ENCODE peak calls at places on chromosomes 12 and 14, in seven cellular contexts. One of them, this sample, is unnamed.

GRCh38 chr12:108299980-108300696 is 39.0 kb downstream of the CMKLR1 start:
- DNase-seq in naive thymus-derived CD8-positive, alpha-beta T cell: no peak
- DNase-seq in Calu3: no peak
- DNase-seq in hypothalamus: no peak
- DNase-seq in T-helper 2 cell: no peak
- DNase-seq in posterior vena cava: peak
- DNase-seq in activated CD4-positive, alpha-beta T cell treated with anti-CD3 and anti-CD28 coated beads, Interleukin-2, amount 50 U/mL, for 1 hour: no peak
- DNase-seq in this sample: peak

GRCh38 chr12:78870539-78870938 is 6.0 kb downstream of the SYT1 start:
- DNase-seq in posterior vena cava: no peak
- DNase-seq in activated CD4-positive, alpha-beta T cell treated with anti-CD3 and anti-CD28 coated beads, Interleukin-2, amount 50 U/mL, for 1 hour: no peak
- DNase-seq in Calu3: no peak
- DNase-seq in hypothalamus: no peak
- DNase-seq in T-helper 2 cell: no peak
- DNase-seq in naive thymus-derived CD8-positive, alpha-beta T cell: no peak
- DNase-seq in this sample: no peak

GRCh38 chr14:75339059-75339458 is 60.4 kb downstream of the FOS start:
- DNase-seq in activated CD4-positive, alpha-beta T cell treated with anti-CD3 and anti-CD28 coated beads, Interleukin-2, amount 50 U/mL, for 1 hour: no peak
- DNase-seq in T-helper 2 cell: no peak
- DNase-seq in naive thymus-derived CD8-positive, alpha-beta T cell: no peak
- DNase-seq in Calu3: no peak
- DNase-seq in posterior vena cava: no peak
- DNase-seq in hypothalamus: no peak
- DNase-seq in this sample: no peak

GRCh38 chr12:62911288-62911687 is 23.7 kb downstream of the PPM1H start:
- DNase-seq in Calu3: no peak
- DNase-seq in hypothalamus: no peak
- DNase-seq in activated CD4-positive, alpha-beta T cell treated with anti-CD3 and anti-CD28 coated beads, Interleukin-2, amount 50 U/mL, for 1 hour: no peak
- DNase-seq in posterior vena cava: no peak
- DNase-seq in naive thymus-derived CD8-positive, alpha-beta T cell: no peak
- DNase-seq in T-helper 2 cell: no peak
- DNase-seq in this sample: no peak

GRCh38 chr14:85319998-85320397 is 209.9 kb upstream of the FLRT2 start:
- DNase-seq in naive thymus-derived CD8-positive, alpha-beta T cell: no peak
- DNase-seq in Calu3: no peak
- DNase-seq in T-helper 2 cell: no peak
- DNase-seq in activated CD4-positive, alpha-beta T cell treated with anti-CD3 and anti-CD28 coated beads, Interleukin-2, amount 50 U/mL, for 1 hour: no peak
- DNase-seq in hypothalamus: no peak
- DNase-seq in posterior vena cava: no peak
- DNase-seq in this sample: no peak

GRCh38 chr12:7934560-7935463 is 1.2 kb downstream of the SLC2A3 start:
- DNase-seq in activated CD4-positive, alpha-beta T cell treated with anti-CD3 and anti-CD28 coated beads, Interleukin-2, amount 50 U/mL, for 1 hour: no peak
- DNase-seq in posterior vena cava: no peak
- DNase-seq in Calu3: no peak
- DNase-seq in hypothalamus: no peak
- DNase-seq in naive thymus-derived CD8-positive, alpha-beta T cell: peak
- DNase-seq in T-helper 2 cell: peak
- DNase-seq in this sample: no peak

GRCh38 chr12:20711846-20712245 is 16.7 kb downstream of the SLCO1C1 start:
- DNase-seq in posterior vena cava: no peak
- DNase-seq in hypothalamus: no peak
- DNase-seq in activated CD4-positive, alpha-beta T cell treated with anti-CD3 and anti-CD28 coated beads, Interleukin-2, amount 50 U/mL, for 1 hour: no peak
- DNase-seq in Calu3: no peak
- DNase-seq in T-helper 2 cell: no peak
- DNase-seq in naive thymus-derived CD8-positive, alpha-beta T cell: no peak
- DNase-seq in this sample: no peak

GRCh38 chr14:28348797-28349196 is 417.8 kb upstream of the FOXG1 start:
- DNase-seq in Calu3: no peak
- DNase-seq in hypothalamus: no peak
- DNase-seq in posterior vena cava: no peak
- DNase-seq in activated CD4-positive, alpha-beta T cell treated with anti-CD3 and anti-CD28 coated beads, Interleukin-2, amount 50 U/mL, for 1 hour: no peak
- DNase-seq in naive thymus-derived CD8-positive, alpha-beta T cell: no peak
- DNase-seq in T-helper 2 cell: no peak
- DNase-seq in this sample: peak

GRCh38 chr14:69643430-69644200 is 32.2 kb downstream of the SUSD6 start:
- DNase-seq in hypothalamus: no peak
- DNase-seq in posterior vena cava: no peak
- DNase-seq in Calu3: peak
- DNase-seq in naive thymus-derived CD8-positive, alpha-beta T cell: no peak
- DNase-seq in T-helper 2 cell: no peak
- DNase-seq in activated CD4-positive, alpha-beta T cell treated with anti-CD3 and anti-CD28 coated beads, Interleukin-2, amount 50 U/mL, for 1 hour: peak
- DNase-seq in this sample: no peak

GRCh38 chr14:55749201-55749812 is 169.3 kb downstream of the KTN1 start:
- DNase-seq in naive thymus-derived CD8-positive, alpha-beta T cell: no peak
- DNase-seq in hypothalamus: no peak
- DNase-seq in Calu3: no peak
- DNase-seq in T-helper 2 cell: no peak
- DNase-seq in activated CD4-positive, alpha-beta T cell treated with anti-CD3 and anti-CD28 coated beads, Interleukin-2, amount 50 U/mL, for 1 hour: no peak
- DNase-seq in posterior vena cava: no peak
- DNase-seq in this sample: no peak

GRCh38 chr14:32611752-32612151 is 282.7 kb downstream of the AKAP6 start:
- DNase-seq in naive thymus-derived CD8-positive, alpha-beta T cell: no peak
- DNase-seq in T-helper 2 cell: no peak
- DNase-seq in hypothalamus: no peak
- DNase-seq in activated CD4-positive, alpha-beta T cell treated with anti-CD3 and anti-CD28 coated beads, Interleukin-2, amount 50 U/mL, for 1 hour: no peak
- DNase-seq in Calu3: no peak
- DNase-seq in posterior vena cava: no peak
- DNase-seq in this sample: no peak

GRCh38 chr12:25254271-25254880 is 3.6 kb upstream of the KRAS start:
- DNase-seq in posterior vena cava: no peak
- DNase-seq in activated CD4-positive, alpha-beta T cell treated with anti-CD3 and anti-CD28 coated beads, Interleukin-2, amount 50 U/mL, for 1 hour: no peak
- DNase-seq in T-helper 2 cell: no peak
- DNase-seq in hypothalamus: no peak
- DNase-seq in Calu3: no peak
- DNase-seq in naive thymus-derived CD8-positive, alpha-beta T cell: no peak
- DNase-seq in this sample: no peak

GRCh38 chr12:88448337-88448944 is 131.8 kb downstream of the KITLG start:
- DNase-seq in naive thymus-derived CD8-positive, alpha-beta T cell: no peak
- DNase-seq in activated CD4-positive, alpha-beta T cell treated with anti-CD3 and anti-CD28 coated beads, Interleukin-2, amount 50 U/mL, for 1 hour: no peak
- DNase-seq in hypothalamus: no peak
- DNase-seq in Calu3: no peak
- DNase-seq in posterior vena cava: no peak
- DNase-seq in T-helper 2 cell: no peak
- DNase-seq in this sample: no peak

GRCh38 chr12:105212431-105212830 is 23.5 kb downstream of the APPL2 start:
- DNase-seq in activated CD4-positive, alpha-beta T cell treated with anti-CD3 and anti-CD28 coated beads, Interleukin-2, amount 50 U/mL, for 1 hour: no peak
- DNase-seq in Calu3: no peak
- DNase-seq in naive thymus-derived CD8-positive, alpha-beta T cell: no peak
- DNase-seq in hypothalamus: no peak
- DNase-seq in T-helper 2 cell: no peak
- DNase-seq in posterior vena cava: no peak
- DNase-seq in this sample: no peak

GRCh38 chr14:30005114-30005698 is 77.6 kb upstream of the PRKD1 start:
- DNase-seq in posterior vena cava: no peak
- DNase-seq in T-helper 2 cell: no peak
- DNase-seq in hypothalamus: peak
- DNase-seq in activated CD4-positive, alpha-beta T cell treated with anti-CD3 and anti-CD28 coated beads, Interleukin-2, amount 50 U/mL, for 1 hour: no peak
- DNase-seq in Calu3: peak
- DNase-seq in naive thymus-derived CD8-positive, alpha-beta T cell: no peak
- DNase-seq in this sample: no peak

GRCh38 chr12:43289412-43289811 is 262.6 kb downstream of the ADAMTS20 start:
- DNase-seq in Calu3: no peak
- DNase-seq in T-helper 2 cell: no peak
- DNase-seq in naive thymus-derived CD8-positive, alpha-beta T cell: no peak
- DNase-seq in posterior vena cava: no peak
- DNase-seq in activated CD4-positive, alpha-beta T cell treated with anti-CD3 and anti-CD28 coated beads, Interleukin-2, amount 50 U/mL, for 1 hour: no peak
- DNase-seq in hypothalamus: no peak
- DNase-seq in this sample: no peak

GRCh38 chr12:32083489-32083888 is 23.2 kb upstream of the BICD1 start:
- DNase-seq in hypothalamus: no peak
- DNase-seq in T-helper 2 cell: no peak
- DNase-seq in naive thymus-derived CD8-positive, alpha-beta T cell: no peak
- DNase-seq in activated CD4-positive, alpha-beta T cell treated with anti-CD3 and anti-CD28 coated beads, Interleukin-2, amount 50 U/mL, for 1 hour: no peak
- DNase-seq in posterior vena cava: no peak
- DNase-seq in Calu3: no peak
- DNase-seq in this sample: no peak